ENCODE peak calls at places on chromosomes 1 and 21, in four cellular contexts. K is glutamatergic neuron, L is foreskin fibroblast, F is AG04450. P is an unnamed sample.
A peak's percentile ranks its signal among the peaks of the same experiment; 100 is the strongest.

GRCh38 chr1:63892632-63893395 is 119.0 kb downstream of the ROR1 start:
- DNase-seq in K (no peak), L (peak; percentile 83), F (no peak), P (peak; percentile 27)

GRCh38 chr1:61776091-61776490 is 33.8 kb downstream of the PATJ start:
- DNase-seq in K (no peak), L (no peak), F (no peak), P (no peak)

GRCh38 chr1:113321761-113322387 is 68.4 kb upstream of the MAGI3 start:
- DNase-seq in K (no peak), L (no peak), F (no peak), P (no peak)

GRCh38 chr1:109821831-109822745 is 58.4 kb upstream of the EPS8L3 start:
- DNase-seq in K (no peak), L (peak; percentile 78), F (no peak), P (no peak)

GRCh38 chr1:48469616-48470500 is 2.1 kb downstream of the SPATA6 start:
- DNase-seq in K (no peak), L (peak; percentile 89), F (no peak), P (no peak)

GRCh38 chr1:169527461-169528213 is 41.9 kb upstream of the SLC19A2 start:
- DNase-seq in K (no peak), L (peak; percentile 42), F (no peak), P (no peak)

GRCh38 chr1:241356187-241356518 is 852 bp downstream of the RGS7 start:
- DNase-seq in K (no peak), L (no peak), F (no peak), P (peak; percentile 6)

GRCh38 chr1:226541231-226541630 is 7.3 kb upstream of the STUM start:
- DNase-seq in K (no peak), L (no peak), F (no peak), P (no peak)

GRCh38 chr1:42931108-42931539 is 27.5 kb downstream of the SLC2A1 start:
- DNase-seq in K (peak; percentile 38), L (peak; percentile 60), F (no peak), P (peak; percentile 49)

GRCh38 chr1:184691719-184692324 is 62.8 kb downstream of the EDEM3 start:
- DNase-seq in K (no peak), L (peak; percentile 71), F (peak; percentile 3), P (peak; percentile 23)

GRCh38 chr1:172108494-172108893 is 267.2 kb downstream of the DNM3 start:
- DNase-seq in K (no peak), L (peak; percentile 73), F (no peak), P (no peak)

GRCh38 chr1:79575424-79575823 is 568.9 kb upstream of the ADGRL4 start:
- DNase-seq in K (no peak), L (peak; percentile 3), F (no peak), P (no peak)

GRCh38 chr21:45618846-45619485 is 24.6 kb upstream of the PCBP3 start:
- DNase-seq in K (no peak), L (peak; percentile 52), F (no peak), P (peak; percentile 1)

GRCh38 chr1:94727846-94728715 is 92.1 kb upstream of the SLC44A3 start:
- DNase-seq in K (no peak), L (peak; percentile 92), F (peak; percentile 93), P (no peak)

GRCh38 chr1:60569189-60569588 is 495.6 kb upstream of the C1orf87 start:
- DNase-seq in K (no peak), L (no peak), F (no peak), P (no peak)

GRCh38 chr1:77948841-77949424 is 29.9 kb downstream of the FUBP1 start:
- DNase-seq in K (peak; percentile 46), L (peak; percentile 45), F (no peak), P (peak; percentile 28)

GRCh38 chr1:160171352-160171751 is 19.0 kb upstream of the CASQ1 start:
- DNase-seq in K (no peak), L (peak; percentile 64), F (no peak), P (no peak)

GRCh38 chr1:245516178-245516829 is 361.5 kb downstream of the KIF26B start:
- DNase-seq in K (no peak), L (peak; percentile 14), F (peak; percentile 38), P (peak; percentile 81)

GRCh38 chr1:39196244-39197215 is 8.0 kb upstream of the MACF1 start:
- DNase-seq in K (no peak), L (peak; percentile 68), F (no peak), P (no peak)

GRCh38 chr1:26412180-26412840 is 1.7 kb downstream of the LIN28A start:
- DNase-seq in K (no peak), L (no peak), F (no peak), P (no peak)

GRCh38 chr1:222331765-222332164 is 216.1 kb downstream of the HHIPL2 start:
- DNase-seq in K (no peak), L (no peak), F (peak; percentile 24), P (no peak)

GRCh38 chr1:231869364-231869763 is 242.8 kb downstream of the DISC1 start:
- DNase-seq in K (no peak), L (no peak), F (no peak), P (no peak)

GRCh38 chr21:42570362-42570761 is 56.7 kb downstream of the SLC37A1 start:
- DNase-seq in K (peak; percentile 3), L (no peak), F (no peak), P (no peak)

GRCh38 chr1:231091853-231092301 is 51.8 kb upstream of the FAM89A start:
- DNase-seq in K (peak; percentile 62), L (peak; percentile 21), F (no peak), P (no peak)

GRCh38 chr1:218357211-218357892 is 12.2 kb downstream of the TGFB2 start:
- DNase-seq in K (no peak), L (no peak), F (no peak), P (no peak)

GRCh38 chr1:151166506-151166956 is 587 bp downstream of the SCNM1 start:
- DNase-seq in K (no peak), L (peak; percentile 75), F (peak; percentile 50), P (no peak)

GRCh38 chr1:3195480-3195815 is 126.4 kb downstream of the PRDM16 start:
- DNase-seq in K (no peak), L (no peak), F (no peak), P (no peak)

GRCh38 chr1:40755052-40755451 is 28.5 kb upstream of the KCNQ4 start:
- DNase-seq in K (no peak), L (peak; percentile 57), F (no peak), P (no peak)

GRCh38 chr1:147539122-147539575 is 2.2 kb upstream of the BCL9 start:
- DNase-seq in K (no peak), L (peak; percentile 94), F (peak; percentile 80), P (no peak)

GRCh38 chr1:114353233-114353632 is 157.8 kb downstream of the TRIM33 start:
- DNase-seq in K (peak; percentile 44), L (peak; percentile 55), F (peak; percentile 30), P (peak; percentile 54)